ENCODE peak calls at places on chromosomes 2 and 18, in six cellular contexts. I is skeletal muscle cell; T is activated T-cell treated with anti-CD3 and anti-CD28 coated beads for 24 hours; K is cardiac muscle cell; Z is stimulated activated naive CD8-positive, alpha-beta T cell treated with anti-CD3 and anti-CD28 coated beads, Interleukin-15, Interleukin-2, amounts not matched to agents 100 U/mL and 50 U/mL, for 24 hours; A is brain microvascular endothelial cell. Q is an unnamed sample.

GRCh38 chr18:78627546-78628315 is 351.9 kb upstream of the SALL3 start:
- DNase-seq in T (no peak), A (no peak), K (no peak), Z (no peak), I (no peak), Q (no peak)

GRCh38 chr18:21968334-21968733 is 201.1 kb upstream of the GATA6 start:
- DNase-seq in A (no peak), K (no peak), T (no peak), Z (no peak), I (no peak), Q (no peak)

GRCh38 chr2:233418052-233418760 is 63.9 kb downstream of the DGKD start:
- DNase-seq in K (no peak), Z (no peak), I (no peak), A (no peak), T (no peak), Q (no peak)

GRCh38 chr2:46187112-46187618 is 110.0 kb upstream of the EPAS1 start:
- DNase-seq in Z (peak), A (no peak), I (no peak), T (peak), K (no peak), Q (no peak)

GRCh38 chr2:147076634-147077033 is 768.2 kb upstream of the ACVR2A start:
- DNase-seq in I (peak), T (no peak), K (no peak), A (peak), Z (no peak), Q (no peak)

GRCh38 chr2:219959471-219959870 is 332.0 kb downstream of the SLC4A3 start:
- DNase-seq in A (peak), Z (no peak), I (no peak), T (no peak), K (no peak), Q (no peak)

GRCh38 chr2:221283896-221284295 is 288.2 kb downstream of the EPHA4 start:
- DNase-seq in Z (no peak), T (no peak), I (no peak), K (no peak), A (no peak), Q (no peak)

GRCh38 chr2:70946832-70947442 is 11.2 kb downstream of the ATP6V1B1 start:
- DNase-seq in K (peak), I (peak), A (peak), Z (peak), T (peak), Q (peak)

GRCh38 chr2:237444026-237444425 is 30.1 kb upstream of the COL6A3 start:
- DNase-seq in T (no peak), Z (no peak), I (no peak), A (no peak), K (no peak), Q (no peak)

Q was measured in lower leg skin.